ENCODE peak calls at places on chromosomes 3 and 15, in seven cellular contexts. V is DMS 273 treated with DMSO at 0.1 percent for 48 hours, P is H7, U is RWPE1, K is EH, J is MV-4-11, W is AG04450. G is an unnamed sample.

GRCh38 chr15:67195305-67195704 is 59.2 kb downstream of the AAGAB start:
- DNase-seq in V (no peak), P (no peak), U (no peak), J (no peak), W (no peak), K (no peak), G (no peak)

GRCh38 chr3:39038165-39038564 is 13.6 kb downstream of the SCN11A start:
- DNase-seq in U (no peak), J (no peak), W (no peak), V (no peak), P (no peak), K (peak), G (peak)

GRCh38 chr3:25883492-25883891 is 93.6 kb downstream of the OXSM start:
- DNase-seq in P (no peak), V (no peak), W (no peak), J (no peak), U (no peak), K (no peak), G (no peak)

GRCh38 chr3:69688400-69688799 is 50.9 kb upstream of the MITF start:
- DNase-seq in V (no peak), W (no peak), K (no peak), P (no peak), J (no peak), U (no peak), G (no peak)

GRCh38 chr3:113295463-113295862 is 84.1 kb downstream of the BOC start:
- DNase-seq in V (no peak), W (no peak), J (no peak), P (no peak), K (peak), U (no peak), G (no peak)

GRCh38 chr15:98917417-98917816 is 90.2 kb downstream of the PGPEP1L start:
- DNase-seq in U (no peak), W (no peak), J (no peak), P (no peak), K (no peak), V (no peak), G (no peak)

GRCh38 chr15:56325186-56325585 is 40.0 kb upstream of the TEX9 start:
- DNase-seq in V (no peak), U (peak), W (no peak), J (no peak), P (no peak), K (peak), G (peak)

GRCh38 chr3:120102232-120102631 is 8.0 kb upstream of the GSK3B start:
- DNase-seq in P (no peak), W (no peak), K (no peak), V (peak), U (no peak), J (no peak), G (peak)